ENCODE peak calls at places on chromosomes 11 and 22, in eight cellular contexts. F, Y, B, C, L, U, P and V are unnamed samples. For H3K4me1, the result is how much of the 10 kb centered on the place peaks cover.

GRCh38 chr11:101129203-101129943 is at the start of gene PGR:
- DNase-seq in F (no peak), Y (no peak), B (peak), C (peak), L (peak), U (no peak), P (peak), V (no peak)

GRCh38 chr22:35439365-35439717 is 39.4 kb downstream of the MCM5 start:
- DNase-seq in F (no peak), Y (no peak), B (no peak), C (no peak), L (no peak), U (no peak), P (no peak), V (no peak)

GRCh38 chr11:86486261-86487030 is 111.8 kb downstream of the CCDC81 start:
- DNase-seq in F (no peak), Y (no peak), B (no peak), C (no peak), L (no peak), U (no peak), P (no peak), V (no peak)

GRCh38 chr11:119509969-119510401 is 87.0 kb upstream of the THY1 start:
- DNase-seq in F (no peak), Y (peak), B (no peak), C (peak), L (no peak), U (no peak), P (peak), V (no peak)

GRCh38 chr22:50729391-50730012 is 8.5 kb upstream of the ACR start:
- DNase-seq in F (no peak), Y (peak), B (no peak), C (peak), L (peak), U (no peak), P (no peak), V (no peak)

GRCh38 chr22:48222742-48223487 is 1460.5 kb downstream of the TBC1D22A start:
- DNase-seq in F (no peak), Y (no peak), B (no peak), C (no peak), L (no peak), U (no peak), P (no peak), V (no peak)

GRCh38 chr11:66810576-66811185 is 32.6 kb upstream of the RCE1 start:
- DNase-seq in F (no peak), Y (no peak), B (no peak), C (no peak), L (no peak), U (no peak), P (no peak), V (no peak)

GRCh38 chr22:36773935-36774334 is 2.0 kb downstream of the IFT27 start:
- DNase-seq in F (no peak), Y (no peak), B (no peak), C (no peak), L (no peak), U (peak), P (peak), V (no peak)

GRCh38 chr11:11211888-11212287 is 141.2 kb downstream of the CSNK2A3 start:
- DNase-seq in F (no peak), Y (no peak), B (no peak), C (no peak), L (no peak), U (no peak), P (no peak), V (no peak)

GRCh38 chr11:6402561-6402981 is 12.3 kb downstream of the SMPD1 start:
- DNase-seq in F (no peak), Y (no peak), B (no peak), C (peak), L (no peak), U (no peak), P (no peak), V (no peak)

GRCh38 chr22:30573594-30574094 is 821 bp downstream of the GAL3ST1 start:
- DNase-seq in F (no peak), Y (no peak), B (no peak), C (peak), L (no peak), U (no peak), P (no peak), V (peak)

GRCh38 chr11:126318642-126319373 is 14.9 kb downstream of the DCPS start:
- DNase-seq in F (no peak), Y (peak), B (peak), C (peak), L (peak), U (no peak), P (no peak), V (no peak)

GRCh38 chr11:45475135-45475534 is 189.0 kb upstream of the SYT13 start:
- DNase-seq in F (no peak), Y (peak), B (no peak), C (no peak), L (no peak), U (no peak), P (no peak), V (no peak)

GRCh38 chr11:27234043-27234668 is 128.9 kb downstream of the CCDC34 start:
- DNase-seq in F (peak), Y (peak), B (peak), C (peak), L (no peak), U (peak), P (peak), V (no peak)

GRCh38 chr11:73152086-73152853 is 10.2 kb upstream of the FCHSD2 start:
- DNase-seq in F (no peak), Y (peak), B (no peak), C (peak), L (no peak), U (no peak), P (no peak), V (peak)

GRCh38 chr11:102268083-102268984 is 49.0 kb upstream of the BIRC3 start:
- DNase-seq in F (peak), Y (peak), B (peak), C (peak), L (peak), U (peak), P (peak), V (peak)

GRCh38 chr11:33668468-33668825 is 32.2 kb downstream of the C11orf91 start:
- DNase-seq in F (no peak), Y (no peak), B (no peak), C (no peak), L (no peak), U (no peak), P (no peak), V (no peak)

GRCh38 chr11:67648140-67648795 is 2.3 kb downstream of the ACY3 start:
- DNase-seq in F (peak), Y (no peak), B (no peak), C (peak), L (no peak), U (peak), P (peak), V (peak)

GRCh38 chr11:57071829-57072228 is 83.1 kb downstream of the OR5AK2 start:
- DNase-seq in F (no peak), Y (no peak), B (no peak), C (no peak), L (no peak), U (no peak), P (no peak), V (no peak)

GRCh38 chr11:20089796-20090653 is 70.2 kb downstream of the DBX1 start:
- DNase-seq in F (peak), Y (no peak), B (no peak), C (no peak), L (peak), U (no peak), P (peak), V (peak)

GRCh38 chr11:19903620-19904069 is 191.0 kb downstream of the NAV2 start:
- DNase-seq in F (peak), Y (peak), B (peak), C (peak), L (peak), U (peak), P (peak), V (peak)

GRCh38 chr11:69892237-69892985 is 73.2 kb upstream of the FGF3 start:
- DNase-seq in F (peak), Y (no peak), B (no peak), C (no peak), L (no peak), U (no peak), P (peak), V (no peak)

DNA sequence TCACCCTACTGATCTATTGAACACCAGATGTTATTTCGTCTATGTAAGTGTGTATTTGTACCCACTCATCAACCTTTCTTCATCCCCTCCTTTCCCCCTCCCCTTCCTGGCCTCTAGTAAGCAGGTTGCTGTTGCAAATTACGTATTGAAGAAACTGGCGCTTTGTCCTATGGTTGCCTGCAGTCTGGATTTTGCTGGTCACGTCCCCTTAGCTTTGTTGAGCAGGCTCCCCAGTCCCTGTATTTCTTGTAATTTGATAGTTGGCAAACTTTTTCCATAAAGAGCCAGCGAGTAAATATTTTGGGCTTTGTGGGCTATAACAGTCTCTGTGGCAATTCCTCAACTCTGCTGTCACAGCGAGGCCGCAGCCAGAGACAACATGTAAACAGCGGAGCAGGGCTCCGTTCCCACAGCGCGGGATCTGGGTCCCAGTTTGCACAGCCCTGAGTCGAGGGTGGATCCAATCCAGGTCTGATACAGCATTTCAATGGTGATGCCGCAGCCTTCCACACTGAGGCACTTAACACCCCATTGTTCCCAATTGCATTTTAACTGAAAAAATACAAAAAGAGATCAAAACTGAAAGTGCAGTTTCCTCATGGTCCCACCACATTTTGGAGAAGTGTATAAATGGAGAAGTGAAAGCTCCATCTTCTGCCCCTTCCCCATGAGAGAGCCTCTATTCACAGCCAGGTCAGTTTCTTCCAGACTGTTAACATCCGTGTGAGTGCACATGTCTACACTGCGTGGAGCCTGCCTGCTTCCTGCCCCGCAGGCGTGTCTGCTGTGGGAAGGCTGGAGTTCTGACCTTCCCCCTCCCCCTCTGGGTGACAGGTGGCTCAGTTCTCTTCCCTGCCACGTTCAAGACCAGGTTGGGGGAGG is 89.0 kb downstream of the RPS6KA4 start:
- DNase-seq in F (no peak), Y (peak), B (peak), C (peak), L (peak), U (no peak), P (no peak), V (peak)
- H3K4me3 ChIP-seq in F (no peak), Y (no peak), B (peak), C (no peak), L (no peak), U (peak), P (no peak), V (peak)

GRCh38 chr11:83278351-83278750 is 7.8 kb downstream of the CCDC90B start:
- DNase-seq in F (no peak), Y (no peak), B (no peak), C (no peak), L (no peak), U (no peak), P (no peak), V (no peak)
- TF ChIP-seq EP300 in F (no peak), Y (no peak), B (no peak), C (no peak), L (no peak), U (no peak), P (no peak), V (no peak)

GRCh38 chr11:111186308-111186967 is 59.1 kb upstream of the POU2AF2 start:
- DNase-seq in F (no peak), Y (no peak), B (no peak), C (no peak), L (no peak), U (no peak), P (no peak), V (no peak)
- H3K4me1 ChIP-seq in F (under half), Y (under half), B (under half), C (under half), L (under half), U (under half), P (under half), V (under half)

GRCh38 chr22:42432020-42432596 is at the start of gene NFAM1:
- DNase-seq in F (no peak), Y (peak), B (no peak), C (peak), L (no peak), U (no peak), P (no peak), V (peak)
- H3K4me3 ChIP-seq in F (no peak), Y (peak), B (peak), C (no peak), L (no peak), U (no peak), P (no peak), V (peak)

GRCh38 chr11:38503876-38504275 is 1905.8 kb upstream of the RAG2 start:
- DNase-seq in F (no peak), Y (no peak), B (no peak), C (no peak), L (no peak), U (no peak), P (no peak), V (no peak)

GRCh38 chr11:38498721-38499120 is 1900.7 kb upstream of the RAG2 start:
- DNase-seq in F (no peak), Y (no peak), B (no peak), C (no peak), L (no peak), U (no peak), P (peak), V (no peak)
- TF ChIP-seq EP300 in F (no peak), Y (no peak), B (no peak), C (no peak), L (no peak), U (no peak), P (no peak), V (no peak)

GRCh38 chr11:111917312-111917711 is 1.4 kb upstream of the C11orf52 start:
- DNase-seq in F (no peak), Y (no peak), B (no peak), C (no peak), L (no peak), U (no peak), P (no peak), V (no peak)
- H3K4me1 ChIP-seq in F (half or more), Y (under half), B (under half), C (under half), L (under half), U (under half), P (under half), V (under half)

GRCh38 chr11:107583629-107584195 is 7.2 kb upstream of the ELMOD1 start:
- DNase-seq in F (no peak), Y (no peak), B (no peak), C (no peak), L (no peak), U (no peak), P (no peak), V (no peak)

GRCh38 chr11:107591446-107592236 is 694 bp downstream of the ELMOD1 start:
- DNase-seq in F (no peak), Y (no peak), B (no peak), C (no peak), L (no peak), U (peak), P (no peak), V (no peak)

GRCh38 chr11:107591098-107591445 is at the start of gene ELMOD1:
- DNase-seq in F (peak), Y (peak), B (no peak), C (peak), L (peak), U (peak), P (peak), V (no peak)

GRCh38 chr11:107590460-107591097 is 368 bp upstream of the ELMOD1 start:
- DNase-seq in F (no peak), Y (no peak), B (no peak), C (no peak), L (no peak), U (peak), P (no peak), V (no peak)

DNA sequence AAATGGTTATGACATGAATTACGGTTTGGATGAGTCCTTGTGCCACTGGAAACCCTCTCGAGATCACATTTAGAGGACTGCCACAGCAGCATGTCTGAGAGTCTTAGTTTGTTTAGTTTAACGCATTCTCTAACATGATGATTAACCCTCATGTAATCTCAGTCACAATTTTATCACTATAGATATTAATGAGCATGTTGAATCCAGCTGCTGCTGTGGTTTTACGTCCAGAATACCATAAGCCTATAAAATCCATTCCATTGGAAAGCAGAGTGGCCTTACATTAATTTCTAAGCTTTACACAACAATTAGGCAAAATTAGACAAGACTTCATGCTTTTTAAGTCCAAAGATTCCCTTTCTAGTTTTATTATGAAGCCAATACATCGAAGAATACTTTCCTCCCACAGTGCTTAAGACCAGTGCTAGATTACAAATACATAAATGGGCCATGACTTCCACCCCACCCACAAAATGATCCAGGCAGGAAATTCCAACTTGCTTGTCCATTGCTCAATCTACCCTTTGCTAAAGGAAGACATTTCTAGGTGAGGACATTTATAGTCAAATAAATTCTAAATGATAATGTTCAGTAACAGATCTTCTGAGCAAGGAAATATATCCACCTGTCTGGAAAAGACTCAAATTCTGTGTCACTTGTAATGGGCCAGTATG is 3.5 kb upstream of the ELMOD1 start:
- DNase-seq in F (no peak), Y (no peak), B (no peak), C (no peak), L (no peak), U (no peak), P (no peak), V (no peak)
- H3K4me3 ChIP-seq in F (no peak), Y (no peak), B (no peak), C (no peak), L (no peak), U (no peak), P (no peak), V (no peak)